ENCODE peak calls at places on chromosomes 4 and X, in seven cellular contexts. One of them, this sample, is unnamed.

GRCh38 chr4:7431696-7432530 is 2.8 kb downstream of the PSAPL1 start:
- DNase-seq in trophoblast cell: no peak
- DNase-seq in H9: no peak
- DNase-seq in mesendoderm: no peak
- DNase-seq in H1: no peak
- DNase-seq in mesenchymal stem cell: no peak
- DNase-seq in IMR-90: no peak
- DNase-seq in this sample: no peak

GRCh38 chr4:7434141-7434765 is 477 bp downstream of the PSAPL1 start:
- DNase-seq in IMR-90: no peak
- DNase-seq in mesenchymal stem cell: no peak
- DNase-seq in H9: no peak
- DNase-seq in mesendoderm: no peak
- DNase-seq in H1: no peak
- DNase-seq in trophoblast cell: no peak
- DNase-seq in this sample: no peak

GRCh38 chr4:128461300-128462103 is 173.9 kb upstream of the PGRMC2 start:
- DNase-seq in mesendoderm: peak; percentile 43
- DNase-seq in H1: no peak
- DNase-seq in IMR-90: peak; percentile 88
- DNase-seq in H9: no peak
- DNase-seq in mesenchymal stem cell: peak; percentile 85
- DNase-seq in trophoblast cell: no peak
- DNase-seq in this sample: peak; percentile 65

GRCh38 chr4:36244257-36245084 is at the start of gene ARAP2:
- DNase-seq in trophoblast cell: peak; percentile 84
- DNase-seq in IMR-90: peak; percentile 4
- DNase-seq in mesendoderm: peak; percentile 67
- DNase-seq in mesenchymal stem cell: peak; percentile 13
- DNase-seq in H1: peak; percentile 67
- DNase-seq in H9: peak; percentile 51
- DNase-seq in this sample: peak; percentile 35

GRCh38 chr4:77931452-77932135 is 69.0 kb downstream of the MRPL1 start:
- DNase-seq in trophoblast cell: no peak
- DNase-seq in H1: no peak
- DNase-seq in H9: no peak
- DNase-seq in IMR-90: peak; percentile 91
- DNase-seq in mesenchymal stem cell: peak; percentile 95
- DNase-seq in mesendoderm: no peak
- DNase-seq in this sample: no peak

GRCh38 chr4:17128268-17128667 is 229.8 kb upstream of the LDB2 start:
- DNase-seq in trophoblast cell: no peak
- DNase-seq in mesenchymal stem cell: no peak
- DNase-seq in H1: no peak
- DNase-seq in H9: no peak
- DNase-seq in IMR-90: peak; percentile 44
- DNase-seq in mesendoderm: no peak
- DNase-seq in this sample: no peak

GRCh38 chr4:138329506-138330070 is 87.4 kb upstream of the SLC7A11 start:
- DNase-seq in H1: no peak
- DNase-seq in mesendoderm: no peak
- DNase-seq in trophoblast cell: peak; percentile 25
- DNase-seq in H9: no peak
- DNase-seq in IMR-90: no peak
- DNase-seq in mesenchymal stem cell: no peak
- DNase-seq in this sample: no peak

GRCh38 chrX:39309721-39310152 is 508.5 kb downstream of the MID1IP1 start:
- DNase-seq in mesenchymal stem cell: peak; percentile 66
- DNase-seq in IMR-90: no peak
- DNase-seq in trophoblast cell: no peak
- DNase-seq in mesendoderm: peak; percentile 86
- DNase-seq in H9: no peak
- DNase-seq in H1: no peak
- DNase-seq in this sample: no peak

GRCh38 chrX:109886122-109886761 is 116.7 kb upstream of the TMEM164 start:
- DNase-seq in H1: peak; percentile 44
- DNase-seq in IMR-90: peak; percentile 63
- DNase-seq in H9: peak; percentile 38
- DNase-seq in mesenchymal stem cell: peak; percentile 48
- DNase-seq in trophoblast cell: peak; percentile 6
- DNase-seq in mesendoderm: peak; percentile 39
- DNase-seq in this sample: peak; percentile 21

GRCh38 chr4:152385551-152385950 is 150.3 kb downstream of the FBXW7 start:
- DNase-seq in IMR-90: peak; percentile 31
- DNase-seq in H1: no peak
- DNase-seq in trophoblast cell: no peak
- DNase-seq in mesendoderm: no peak
- DNase-seq in mesenchymal stem cell: peak; percentile 33
- DNase-seq in H9: no peak
- DNase-seq in this sample: no peak

GRCh38 chr4:162229670-162230069 is 65.9 kb upstream of the FSTL5 start:
- DNase-seq in mesendoderm: no peak
- DNase-seq in H9: no peak
- DNase-seq in H1: no peak
- DNase-seq in mesenchymal stem cell: peak; percentile 2
- DNase-seq in trophoblast cell: no peak
- DNase-seq in IMR-90: no peak
- DNase-seq in this sample: no peak

GRCh38 chrX:19739683-19740082 is 147.7 kb downstream of the SH3KBP1 start:
- DNase-seq in H1: peak; percentile 60
- DNase-seq in H9: peak; percentile 59
- DNase-seq in mesendoderm: peak; percentile 70
- DNase-seq in trophoblast cell: peak; percentile 73
- DNase-seq in IMR-90: peak; percentile 73
- DNase-seq in mesenchymal stem cell: peak; percentile 66
- DNase-seq in this sample: peak; percentile 2

GRCh38 chr4:184384056-184384809 is 90.1 kb downstream of the IRF2 start:
- DNase-seq in IMR-90: peak; percentile 96
- DNase-seq in H1: no peak
- DNase-seq in H9: peak; percentile 29
- DNase-seq in trophoblast cell: no peak
- DNase-seq in mesenchymal stem cell: peak; percentile 94
- DNase-seq in mesendoderm: no peak
- DNase-seq in this sample: no peak

GRCh38 chrX:106959897-106960296 is 39.7 kb downstream of the CLDN2 start:
- DNase-seq in mesendoderm: peak; percentile 44
- DNase-seq in H1: no peak
- DNase-seq in IMR-90: peak; percentile 33
- DNase-seq in mesenchymal stem cell: peak; percentile 18
- DNase-seq in H9: no peak
- DNase-seq in trophoblast cell: no peak
- DNase-seq in this sample: no peak

GRCh38 chr4:61462451-61463326 is 262.6 kb downstream of the ADGRL3 start:
- DNase-seq in mesenchymal stem cell: peak; percentile 40
- DNase-seq in trophoblast cell: no peak
- DNase-seq in H9: no peak
- DNase-seq in mesendoderm: no peak
- DNase-seq in IMR-90: peak; percentile 52
- DNase-seq in H1: no peak
- DNase-seq in this sample: no peak

GRCh38 chr4:98469776-98470175 is 188.6 kb downstream of the TSPAN5 start:
- DNase-seq in H1: no peak
- DNase-seq in IMR-90: peak; percentile 21
- DNase-seq in H9: no peak
- DNase-seq in mesendoderm: peak; percentile 22
- DNase-seq in trophoblast cell: no peak
- DNase-seq in mesenchymal stem cell: no peak
- DNase-seq in this sample: no peak

GRCh38 chrX:66675541-66675940 is 36.7 kb upstream of the EDA2R start:
- DNase-seq in IMR-90: no peak
- DNase-seq in H9: no peak
- DNase-seq in H1: no peak
- DNase-seq in mesenchymal stem cell: no peak
- DNase-seq in trophoblast cell: no peak
- DNase-seq in mesendoderm: no peak
- DNase-seq in this sample: no peak

GRCh38 chr4:156774422-156774821 is 197.2 kb downstream of the PDGFC start:
- DNase-seq in mesendoderm: no peak
- DNase-seq in trophoblast cell: peak; percentile 2
- DNase-seq in H1: no peak
- DNase-seq in H9: no peak
- DNase-seq in IMR-90: peak; percentile 96
- DNase-seq in mesenchymal stem cell: peak; percentile 94
- DNase-seq in this sample: no peak

GRCh38 chrX:119685225-119686066 is 7.5 kb downstream of the SEPTIN6 start:
- DNase-seq in H1: no peak
- DNase-seq in H9: no peak
- DNase-seq in trophoblast cell: peak; percentile 37
- DNase-seq in IMR-90: no peak
- DNase-seq in mesendoderm: no peak
- DNase-seq in mesenchymal stem cell: peak; percentile 58
- DNase-seq in this sample: no peak

GRCh38 chr4:18105023-18106011 is 83.8 kb upstream of the LCORL start:
- DNase-seq in mesendoderm: no peak
- DNase-seq in H9: no peak
- DNase-seq in IMR-90: no peak
- DNase-seq in mesenchymal stem cell: no peak
- DNase-seq in trophoblast cell: no peak
- DNase-seq in H1: no peak
- DNase-seq in this sample: no peak

GRCh38 chr4:98006060-98006459 is 137.2 kb downstream of the STPG2 start:
- DNase-seq in mesendoderm: no peak
- DNase-seq in H1: no peak
- DNase-seq in mesenchymal stem cell: no peak
- DNase-seq in H9: no peak
- DNase-seq in IMR-90: no peak
- DNase-seq in trophoblast cell: no peak
- DNase-seq in this sample: no peak

GRCh38 chrX:145502670-145503069 is 255.4 kb downstream of the SPANXN1 start:
- DNase-seq in H9: no peak
- DNase-seq in mesenchymal stem cell: no peak
- DNase-seq in H1: no peak
- DNase-seq in trophoblast cell: no peak
- DNase-seq in mesendoderm: peak; percentile 2
- DNase-seq in IMR-90: no peak
- DNase-seq in this sample: no peak

GRCh38 chr4:112817933-112818921 is 181.3 kb downstream of the LARP7 start:
- DNase-seq in H1: peak; percentile 81
- DNase-seq in mesenchymal stem cell: peak; percentile 98
- DNase-seq in IMR-90: peak; percentile 81
- DNase-seq in trophoblast cell: peak; percentile 54
- DNase-seq in mesendoderm: peak; percentile 98
- DNase-seq in H9: peak; percentile 86
- DNase-seq in this sample: peak; percentile 40

GRCh38 chr4:151251922-151252321 is 25.0 kb upstream of the PRSS48 start:
- DNase-seq in mesenchymal stem cell: no peak
- DNase-seq in trophoblast cell: no peak
- DNase-seq in H9: no peak
- DNase-seq in IMR-90: no peak
- DNase-seq in mesendoderm: no peak
- DNase-seq in H1: no peak
- DNase-seq in this sample: no peak

GRCh38 chr4:151250706-151251105 is 26.3 kb upstream of the PRSS48 start:
- DNase-seq in trophoblast cell: no peak
- DNase-seq in IMR-90: no peak
- DNase-seq in H9: peak; percentile 63
- DNase-seq in H1: peak; percentile 59
- DNase-seq in mesendoderm: peak; percentile 13
- DNase-seq in mesenchymal stem cell: no peak
- DNase-seq in this sample: peak; percentile 40

GRCh38 chr4:151246742-151247141 is 30.2 kb upstream of the PRSS48 start:
- DNase-seq in H1: no peak
- DNase-seq in H9: no peak
- DNase-seq in mesenchymal stem cell: no peak
- DNase-seq in IMR-90: no peak
- DNase-seq in trophoblast cell: no peak
- DNase-seq in mesendoderm: no peak
- DNase-seq in this sample: no peak

GRCh38 chr4:151247395-151247794 is 29.6 kb upstream of the PRSS48 start:
- DNase-seq in IMR-90: no peak
- DNase-seq in H9: no peak
- DNase-seq in H1: no peak
- DNase-seq in mesendoderm: no peak
- DNase-seq in trophoblast cell: no peak
- DNase-seq in mesenchymal stem cell: no peak
- DNase-seq in this sample: no peak

GRCh38 chr4:151248519-151248918 is 28.4 kb upstream of the PRSS48 start:
- DNase-seq in IMR-90: no peak
- DNase-seq in mesenchymal stem cell: no peak
- DNase-seq in H1: no peak
- DNase-seq in mesendoderm: no peak
- DNase-seq in H9: no peak
- DNase-seq in trophoblast cell: no peak
- DNase-seq in this sample: no peak
- H3K27me3 ChIP-seq in IMR-90: no peaks in the 10 kb centered on the region
- H3K27me3 ChIP-seq in mesenchymal stem cell: no peaks in the 10 kb centered on the region
- H3K27me3 ChIP-seq in H1: no peaks in the 10 kb centered on the region
- H3K27me3 ChIP-seq in mesendoderm: no peaks in the 10 kb centered on the region
- H3K27me3 ChIP-seq in H9: no peaks in the 10 kb centered on the region
- H3K27me3 ChIP-seq in trophoblast cell: no peaks in the 10 kb centered on the region
- H3K27me3 ChIP-seq in this sample: no peaks in the 10 kb centered on the region

GRCh38 chr4:158094413-158095110 is 78.3 kb downstream of the GASK1B start:
- DNase-seq in mesendoderm: peak; percentile 97
- DNase-seq in H9: no peak
- DNase-seq in H1: no peak
- DNase-seq in trophoblast cell: peak; percentile 90
- DNase-seq in mesenchymal stem cell: no peak
- DNase-seq in IMR-90: peak; percentile 71
- DNase-seq in this sample: no peak

GRCh38 chr4:158098802-158099201 is 74.0 kb downstream of the GASK1B start:
- DNase-seq in H9: no peak
- DNase-seq in IMR-90: no peak
- DNase-seq in trophoblast cell: no peak
- DNase-seq in mesendoderm: no peak
- DNase-seq in mesenchymal stem cell: no peak
- DNase-seq in H1: no peak
- DNase-seq in this sample: no peak

GRCh38 chr4:158099686-158100085 is 73.1 kb downstream of the GASK1B start:
- DNase-seq in H9: no peak
- DNase-seq in H1: no peak
- DNase-seq in trophoblast cell: no peak
- DNase-seq in mesendoderm: no peak
- DNase-seq in IMR-90: no peak
- DNase-seq in mesenchymal stem cell: no peak
- DNase-seq in this sample: no peak
- H3K4me2 ChIP-seq in H9: no peak overlapping the region
- H3K4me2 ChIP-seq in H1: no peak overlapping the region
- H3K4me2 ChIP-seq in trophoblast cell: no peak overlapping the region
- H3K4me2 ChIP-seq in mesendoderm: no peak overlapping the region
- H3K4me2 ChIP-seq in IMR-90: no peak overlapping the region
- H3K4me2 ChIP-seq in mesenchymal stem cell: no peak overlapping the region
- H3K4me2 ChIP-seq in this sample: no peak overlapping the region

DNA sequence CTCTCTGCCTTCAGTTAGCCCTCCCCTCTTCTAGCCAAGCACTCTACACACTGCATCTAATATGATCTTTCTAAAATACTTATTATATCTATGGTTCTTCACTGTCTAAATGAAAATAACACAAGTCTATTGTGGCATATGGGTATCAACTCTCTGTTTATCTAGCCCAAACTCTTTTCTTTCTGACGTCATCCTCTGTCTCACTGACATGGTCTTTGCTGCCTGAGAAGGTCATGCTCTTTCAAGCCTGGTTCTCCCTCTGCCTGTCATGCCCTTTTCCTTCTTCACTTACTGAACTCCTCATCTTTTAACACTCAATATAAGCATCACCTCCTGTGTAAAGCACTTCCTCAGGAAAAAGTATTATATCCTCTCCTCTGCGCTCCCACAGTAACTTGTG is 672.2 kb upstream of the CT83 start:
- DNase-seq in trophoblast cell: no peak
- DNase-seq in H9: no peak
- DNase-seq in mesenchymal stem cell: no peak
- DNase-seq in H1: no peak
- DNase-seq in mesendoderm: no peak
- DNase-seq in IMR-90: no peak
- DNase-seq in this sample: no peak
- H2AK5ac ChIP-seq in trophoblast cell: no peak overlapping the region
- H2AK5ac ChIP-seq in H9: no peak overlapping the region
- H2AK5ac ChIP-seq in mesenchymal stem cell: no peak overlapping the region
- H2AK5ac ChIP-seq in H1: no peak overlapping the region
- H2AK5ac ChIP-seq in mesendoderm: no peak overlapping the region
- H2AK5ac ChIP-seq in IMR-90: no peak overlapping the region
- H2AK5ac ChIP-seq in this sample: no peak overlapping the region

GRCh38 chr4:185535818-185536729 is 767 bp upstream of the PDLIM3 start:
- DNase-seq in H1: no peak
- DNase-seq in mesendoderm: no peak
- DNase-seq in trophoblast cell: no peak
- DNase-seq in H9: no peak
- DNase-seq in mesenchymal stem cell: peak; percentile 74
- DNase-seq in IMR-90: no peak
- DNase-seq in this sample: no peak
- H3K27me3 ChIP-seq in H1: peaks cover 11% of the 10 kb centered on the region
- H3K27me3 ChIP-seq in mesendoderm: peaks cover 4% of the 10 kb centered on the region
- H3K27me3 ChIP-seq in trophoblast cell: peaks cover 9% of the 10 kb centered on the region
- H3K27me3 ChIP-seq in H9: no peaks in the 10 kb centered on the region
- H3K27me3 ChIP-seq in mesenchymal stem cell: peaks cover 52% of the 10 kb centered on the region
- H3K27me3 ChIP-seq in IMR-90: peaks cover 10% of the 10 kb centered on the region
- H3K27me3 ChIP-seq in this sample: no peaks in the 10 kb centered on the region

This sample was measured in neuronal stem cell.